ENCODE peak calls at places on chromosomes 13 and 19, in four cellular contexts. X is stimulated activated CD8-positive, alpha-beta memory T cell treated with anti-CD3 and anti-CD28 coated beads, Interleukin-4, amount 100 ng/mL, for 24 hours; E is left kidney; N is left ventricle myocardium superior. L is an unnamed sample.

GRCh38 chr13:43572601-43573360 is 214.0 kb downstream of the ENOX1 start:
- DNase-seq in X (no peak), E (peak; percentile 30), N (no peak), L (peak; percentile 54)

GRCh38 chr13:40993119-40993518 is 26.0 kb downstream of the ELF1 start:
- DNase-seq in X (no peak), E (peak; percentile 32), N (no peak), L (peak; percentile 71)

GRCh38 chr19:49073514-49074378 is 1.2 kb upstream of the KCNA7 start:
- DNase-seq in X (no peak), E (peak; percentile 52), N (no peak), L (peak; percentile 66)

GRCh38 chr13:94854688-94855087 is 142.3 kb upstream of the SOX21 start:
- DNase-seq in X (no peak), E (no peak), N (no peak), L (no peak)

GRCh38 chr19:54209748-54210494 is 9.3 kb downstream of the RPS9 start:
- DNase-seq in X (no peak), E (peak; percentile 93), N (peak; percentile 84), L (peak; percentile 36)

GRCh38 chr13:54945978-54946377 is 1917.4 kb downstream of the OLFM4 start:
- DNase-seq in X (no peak), E (no peak), N (no peak), L (no peak)

GRCh38 chr13:74730556-74731331 is 596.5 kb upstream of the KLF12 start:
- DNase-seq in X (no peak), E (peak; percentile 25), N (no peak), L (peak; percentile 16)

GRCh38 chr13:114049026-114049425 is 75.2 kb upstream of the C13orf46 start:
- DNase-seq in X (peak; percentile 46), E (no peak), N (peak; percentile 36), L (no peak)

GRCh38 chr19:58279042-58279924 is 528 bp downstream of the ZNF8 start:
- DNase-seq in X (peak; percentile 30), E (peak; percentile 89), N (peak; percentile 89), L (peak; percentile 87)

GRCh38 chr19:35977446-35978222 is 17.4 kb upstream of the SDHAF1 start:
- DNase-seq in X (no peak), E (no peak), N (no peak), L (peak; percentile 87)

GRCh38 chr13:24138911-24139310 is 21.6 kb upstream of the SPATA13 start:
- DNase-seq in X (no peak), E (no peak), N (no peak), L (no peak)

GRCh38 chr19:6066661-6067646 is 43.3 kb downstream of the RFX2 start:
- DNase-seq in X (no peak), E (peak; percentile 99), N (peak; percentile 96), L (peak; percentile 98)

GRCh38 chr19:48569814-48570213 is 17.8 kb downstream of the SULT2B1 start:
- DNase-seq in X (no peak), E (peak; percentile 69), N (no peak), L (no peak)

GRCh38 chr13:100330662-100331061 is 241.8 kb downstream of the PCCA start:
- DNase-seq in X (no peak), E (no peak), N (no peak), L (no peak)

GRCh38 chr19:41706741-41707501 is 1.5 kb upstream of the CEACAM5 start:
- DNase-seq in X (peak; percentile 50), E (peak; percentile 42), N (peak; percentile 46), L (peak; percentile 81)

GRCh38 chr19:35143231-35143715 is at the start of gene FXYD7:
- DNase-seq in X (no peak), E (peak; percentile 61), N (no peak), L (no peak)

GRCh38 chr13:47478985-47479384 is 522.1 kb downstream of the SUCLA2 start:
- DNase-seq in X (no peak), E (no peak), N (peak; percentile 41), L (no peak)

GRCh38 chr19:16571689-16572331 is 405 bp downstream of the SLC35E1 start:
- DNase-seq in X (no peak), E (no peak), N (no peak), L (peak; percentile 41)

GRCh38 chr19:33639034-33639681 is 17.4 kb downstream of the CHST8 start:
- DNase-seq in X (no peak), E (peak; percentile 59), N (no peak), L (no peak)

GRCh38 chr13:105735269-105735668 is 800.2 kb downstream of the EFNB2 start:
- DNase-seq in X (no peak), E (no peak), N (no peak), L (no peak)

GRCh38 chr19:1064661-1065605 is 2.0 kb upstream of the ARHGAP45 start:
- DNase-seq in X (no peak), E (peak; percentile 86), N (peak; percentile 85), L (peak; percentile 82)

GRCh38 chr19:17337675-17338439 is 504 bp downstream of the GTPBP3 start:
- DNase-seq in X (no peak), E (peak; percentile 59), N (peak; percentile 37), L (no peak)

GRCh38 chr19:29526730-29527499 is 1.1 kb downstream of the VSTM2B start:
- DNase-seq in X (peak; percentile 11), E (peak; percentile 60), N (no peak), L (peak; percentile 32)

GRCh38 chr13:79741006-79741405 is 260.1 kb downstream of the NDFIP2 start:
- DNase-seq in X (no peak), E (peak; percentile 87), N (no peak), L (peak; percentile 67)

GRCh38 chr19:41552558-41552957 is 23.4 kb upstream of the CEACAM21 start:
- DNase-seq in X (no peak), E (no peak), N (no peak), L (no peak)

GRCh38 chr13:36094478-36094877 is 36.7 kb downstream of the DCLK1 start:
- DNase-seq in X (no peak), E (no peak), N (no peak), L (no peak)

GRCh38 chr13:106919093-106919492 is 351.2 kb upstream of the ARGLU1 start:
- DNase-seq in X (no peak), E (peak; percentile 68), N (no peak), L (no peak)

GRCh38 chr13:21100994-21101757 is 39.8 kb upstream of the LATS2 start:
- DNase-seq in X (no peak), E (no peak), N (no peak), L (no peak)

GRCh38 chr19:1956143-1956537 is 15.2 kb downstream of the CSNK1G2 start:
- DNase-seq in X (no peak), E (no peak), N (no peak), L (no peak)

GRCh38 chr19:15025237-15025636 is 24.0 kb upstream of the CASP14 start:
- DNase-seq in X (no peak), E (peak; percentile 7), N (no peak), L (peak; percentile 22)